ENCODE peak calls at places on chromosome 14, in four cellular contexts. L, M, H and W are unnamed samples.

GRCh38 chr14:103449762-103450161 is 64.5 kb downstream of the MARK3 start:
- DNase-seq in L (no peak), H (no peak), M (no peak), W (no peak)

GRCh38 chr14:50055461-50056228 is 60.7 kb downstream of the VCPKMT start:
- DNase-seq in H (no peak), M (peak; percentile 51), L (peak; percentile 23), W (no peak)

GRCh38 chr14:75711134-75711795 is 50.2 kb downstream of the TTLL5 start:
- DNase-seq in M (no peak), H (no peak), L (peak; percentile 68), W (no peak)

GRCh38 chr14:85534914-85535313 is 5.0 kb downstream of the FLRT2 start:
- DNase-seq in H (no peak), M (no peak), L (no peak), W (no peak)

GRCh38 chr14:24398943-24399801 is at the start of gene NYNRIN:
- DNase-seq in L (peak; percentile 71), M (peak; percentile 78), H (no peak), W (no peak)

GRCh38 chr14:57297852-57298251 is 29.1 kb downstream of the AP5M1 start:
- DNase-seq in M (no peak), L (no peak), H (no peak), W (no peak)

GRCh38 chr14:100858838-100859220 is 32.9 kb downstream of the MEG3 start:
- DNase-seq in L (no peak), M (no peak), H (no peak), W (no peak)

GRCh38 chr14:66485029-66485428 is 1.1 kb upstream of the CCDC196 start:
- DNase-seq in H (no peak), M (no peak), L (no peak), W (no peak)

GRCh38 chr14:95228240-95228639 is 70.9 kb upstream of the DICER1 start:
- DNase-seq in H (no peak), L (no peak), M (no peak), W (no peak)

GRCh38 chr14:23776296-23776695 is 140.1 kb downstream of the DHRS2 start:
- DNase-seq in M (no peak), H (no peak), L (no peak), W (no peak)

GRCh38 chr14:93114713-93115068 is 1.0 kb downstream of the ITPK1 start:
- DNase-seq in L (no peak), H (no peak), M (peak; percentile 68), W (no peak)